ENCODE peak calls at places on chromosome 4, in seven cellular contexts. C, V, J, A, K, E and X are unnamed samples.
A peak's percentile ranks its signal among the peaks of the same experiment; 100 is the strongest.

GRCh38 chr4:45662996-45663395 is 460.9 kb downstream of the GABRG1 start:
- DNase-seq in V (no peak), J (no peak), A (peak; percentile 13), K (peak; percentile 45), E (peak; percentile 86), C (no peak), X (peak; percentile 62)

GRCh38 chr4:134935320-134935719 is 733.7 kb upstream of the PABPC4L start:
- DNase-seq in A (no peak), K (no peak), J (peak; percentile 30), V (no peak), E (peak; percentile 22), C (no peak), X (peak; percentile 9)

GRCh38 chr4:178165909-178166308 is 723.7 kb upstream of the AGA start:
- DNase-seq in C (no peak), A (no peak), K (no peak), J (no peak), V (no peak), E (no peak), X (no peak)

GRCh38 chr4:161828061-161828460 is 335.7 kb downstream of the FSTL5 start:
- DNase-seq in K (no peak), C (no peak), J (no peak), E (no peak), V (no peak), A (no peak), X (peak; percentile 62)

GRCh38 chr4:77454858-77455257 is 150.8 kb upstream of the CXCL13 start:
- DNase-seq in V (no peak), J (no peak), K (no peak), C (no peak), E (no peak), A (peak; percentile 37), X (peak; percentile 12)

GRCh38 chr4:120755864-120756263 is 166.7 kb downstream of the PRDM5 start:
- DNase-seq in E (no peak), A (no peak), J (no peak), K (no peak), C (no peak), V (no peak), X (no peak)

GRCh38 chr4:41124916-41125548 is 89.3 kb downstream of the APBB2 start:
- DNase-seq in E (no peak), C (no peak), V (no peak), A (no peak), J (no peak), K (no peak), X (peak; percentile 29)

GRCh38 chr4:186936496-186937375 is 213.1 kb upstream of the FAT1 start:
- DNase-seq in V (no peak), E (no peak), J (no peak), K (no peak), C (peak; percentile 79), A (peak; percentile 24), X (peak; percentile 93)

GRCh38 chr4:99062120-99062519 is 26.5 kb downstream of the ADH5 start:
- DNase-seq in E (peak; percentile 73), J (no peak), A (no peak), V (no peak), K (no peak), C (no peak), X (peak; percentile 23)

GRCh38 chr4:152278505-152279301 is 257.2 kb downstream of the FBXW7 start:
- DNase-seq in K (peak; percentile 47), C (no peak), J (no peak), A (no peak), V (no peak), E (no peak), X (no peak)

GRCh38 chr4:184506527-184507121 is 32.3 kb upstream of the IRF2 start:
- DNase-seq in V (no peak), J (peak; percentile 30), C (no peak), E (no peak), K (no peak), A (no peak), X (no peak)

GRCh38 chr4:74377714-74378113 is 12.8 kb downstream of the EREG start:
- DNase-seq in V (no peak), K (no peak), J (no peak), E (no peak), A (no peak), C (no peak), X (no peak)

GRCh38 chr4:74376888-74377483 is 12.0 kb downstream of the EREG start:
- DNase-seq in J (peak; percentile 46), V (no peak), A (peak; percentile 83), C (no peak), E (peak; percentile 48), K (no peak), X (peak; percentile 92)

GRCh38 chr4:74374128-74374527 is 9.2 kb downstream of the EREG start:
- DNase-seq in J (no peak), E (no peak), K (no peak), V (no peak), C (no peak), A (no peak), X (no peak)

GRCh38 chr4:74374561-74375327 is 9.8 kb downstream of the EREG start:
- DNase-seq in J (peak; percentile 85), V (no peak), K (peak; percentile 90), A (peak; percentile 54), E (no peak), C (peak; percentile 62), X (peak; percentile 76)

DNA sequence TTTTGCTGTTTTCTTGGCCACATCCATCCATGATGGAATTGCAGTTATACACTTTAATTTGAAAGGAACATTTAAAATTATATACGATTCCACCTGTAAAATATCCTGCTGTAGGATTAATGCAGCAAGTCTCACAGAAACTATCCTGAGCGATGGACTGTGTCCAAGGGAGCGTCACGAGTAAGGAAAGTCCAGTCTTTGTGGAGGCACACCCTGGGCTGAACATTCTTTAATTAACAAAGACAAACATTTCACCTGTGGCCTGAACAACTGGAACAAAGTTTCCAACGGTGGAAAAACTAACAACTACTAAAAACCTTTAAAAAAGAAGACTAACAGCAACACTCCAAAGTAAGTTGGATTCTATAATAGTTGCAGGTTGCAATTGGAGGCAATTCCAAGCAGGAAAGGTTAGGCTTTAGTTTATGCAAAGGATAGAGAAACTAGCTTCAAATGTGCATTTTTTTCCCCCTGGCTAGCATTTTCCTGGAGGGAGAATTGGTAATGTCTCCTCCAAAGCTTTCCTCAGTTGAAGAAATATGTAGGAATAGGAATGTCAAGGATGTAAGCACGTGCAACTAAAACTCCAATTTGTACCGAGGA is 11.0 kb downstream of the EREG start:
- DNase-seq in V (no peak), E (no peak), C (no peak), J (no peak), A (no peak), K (no peak), X (no peak)
- H3K4me3 ChIP-seq in V (no peak overlapping the region), E (no peak overlapping the region), C (no peak overlapping the region), J (no peak overlapping the region), A (no peak overlapping the region), K (no peak overlapping the region), X (no peak overlapping the region)

DNA sequence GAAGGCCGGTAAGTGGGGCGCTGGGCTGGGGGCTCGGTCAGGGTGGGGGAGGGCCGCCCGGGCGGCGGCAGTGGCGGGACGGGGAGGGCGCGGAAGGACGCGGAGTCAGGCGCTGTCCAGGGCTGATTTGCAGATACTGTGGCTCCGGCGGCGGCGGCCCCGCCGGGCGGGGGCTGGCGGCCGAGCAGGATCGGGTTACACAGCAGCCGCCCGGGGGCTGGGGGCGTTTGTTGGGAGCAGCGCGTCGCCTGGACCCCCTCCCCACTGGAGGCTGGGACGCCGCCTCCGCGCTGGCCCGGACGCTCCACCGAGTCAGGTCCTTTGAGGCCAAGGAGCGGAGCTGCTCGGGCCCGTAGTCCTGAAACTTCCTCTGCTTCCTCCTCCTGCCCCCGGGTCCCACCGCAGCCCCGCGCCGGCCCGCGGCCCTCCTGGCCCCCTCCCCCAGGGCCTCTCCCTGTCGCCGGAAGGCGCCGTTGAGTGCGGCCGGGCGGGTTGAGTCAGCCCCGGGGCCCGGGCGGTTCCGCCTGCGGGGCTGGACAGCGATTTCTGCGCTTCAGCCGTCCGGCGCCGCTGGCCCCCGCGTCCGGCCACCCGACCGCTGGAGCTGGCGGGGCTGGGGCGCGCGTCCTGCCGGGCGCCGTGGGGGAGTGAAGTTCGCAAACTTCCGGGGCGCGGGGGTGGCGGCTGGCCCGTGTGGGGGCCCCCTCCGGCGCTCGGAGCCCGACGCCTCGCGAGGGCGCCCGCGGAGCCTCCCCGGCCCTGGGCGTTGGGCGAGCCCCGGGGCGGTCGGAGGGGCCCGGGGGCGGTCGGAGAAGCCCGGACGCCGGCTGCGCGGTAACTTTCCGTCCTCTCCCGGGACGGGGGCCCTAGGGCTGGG is 744 bp downstream of the REST start:
- DNase-seq in V (peak; percentile 92), K (peak; percentile 81), A (peak; percentile 46), J (peak; percentile 92), E (peak; percentile 91), C (no peak), X (peak; percentile 71)
- TF ChIP-seq CTCF in V (no peak), K (no peak), A (no peak), J (no peak), E (no peak), C (no peak), X (no peak)

DNA sequence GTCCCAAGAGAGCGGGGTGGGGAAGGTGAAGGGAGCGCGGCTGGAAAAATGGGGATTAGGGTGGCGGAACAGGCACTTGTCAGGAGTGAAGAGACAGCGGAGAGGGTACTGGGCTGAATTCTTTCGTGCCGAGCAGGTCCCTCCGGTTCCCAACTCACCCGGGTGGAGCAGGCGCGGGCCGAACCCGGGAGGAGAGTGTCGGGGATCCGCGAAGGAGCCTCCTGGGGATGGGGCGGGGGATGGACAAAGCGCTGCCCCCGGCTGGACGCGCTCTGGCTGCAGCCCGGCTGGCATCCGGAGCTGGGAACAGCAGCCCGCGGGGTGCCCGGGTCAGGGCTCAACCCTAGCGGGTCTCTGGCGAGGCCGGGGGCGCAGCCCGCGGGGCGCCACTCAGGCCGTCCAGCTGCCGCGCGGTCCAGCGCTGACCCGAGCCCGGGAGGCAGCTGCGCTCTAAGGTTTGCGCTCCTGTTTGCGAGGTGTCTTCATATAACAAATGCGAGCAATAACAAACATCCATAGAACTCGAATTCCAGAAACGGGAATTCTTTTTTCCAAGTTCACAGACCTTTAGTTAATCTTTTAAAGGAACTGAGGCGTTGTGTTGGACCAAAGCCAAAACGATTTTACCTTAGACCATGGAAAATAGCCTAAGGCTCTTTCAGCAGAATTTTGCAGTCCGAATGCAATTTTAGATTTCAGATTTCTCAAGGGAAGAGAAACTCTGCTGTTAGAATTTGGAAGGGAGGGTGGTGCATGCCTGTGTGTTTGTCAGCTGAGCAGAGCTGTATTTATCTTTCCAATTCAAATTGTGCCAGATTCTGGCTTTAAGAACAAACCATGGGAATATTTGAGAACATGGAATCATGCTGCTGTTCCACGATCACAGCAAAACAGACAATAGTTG is 707 bp downstream of the NPY5R start:
- DNase-seq in C (no peak), J (no peak), V (peak; percentile 83), A (no peak), K (no peak), E (peak; percentile 57), X (no peak)
- H3K4me3 ChIP-seq in C (no peak overlapping the region), J (no peak overlapping the region), V (peak overlapping the region; percentile 24), A (no peak overlapping the region), K (peak overlapping the region; percentile 43), E (peak overlapping the region; percentile 60), X (peak overlapping the region; percentile 15)

GRCh38 chr4:87835192-87835591 is 2.4 kb downstream of the MEPE start:
- DNase-seq in E (no peak), A (no peak), V (no peak), J (no peak), K (no peak), C (no peak), X (peak; percentile 10)

GRCh38 chr4:87839309-87839946 is 6.7 kb downstream of the MEPE start:
- DNase-seq in J (peak; percentile 58), C (no peak), K (no peak), E (peak; percentile 49), V (no peak), A (peak; percentile 61), X (peak; percentile 73)

GRCh38 chr4:87835732-87836131 is 3.0 kb downstream of the MEPE start:
- DNase-seq in V (no peak), J (no peak), A (no peak), K (no peak), E (no peak), C (no peak), X (no peak)

GRCh38 chr4:87840149-87840548 is 7.4 kb downstream of the MEPE start:
- DNase-seq in C (no peak), K (no peak), E (no peak), V (no peak), J (no peak), A (no peak), X (no peak)

GRCh38 chr4:87838207-87838606 is 5.4 kb downstream of the MEPE start:
- DNase-seq in C (no peak), V (no peak), A (no peak), K (no peak), E (no peak), J (no peak), X (peak; percentile 42)
- TF ChIP-seq CTCF in C (peak; percentile 16), V (no peak), A (peak; percentile 36), K (peak; percentile 22), E (peak; percentile 46), J (no peak), X (peak; percentile 73)